ENCODE peak calls at places on chromosomes 11 and 22, in ten cellular contexts. G is H9; N is MCF 10A; R is activated CD4-positive, alpha-beta T cell treated with anti-CD3 and anti-CD28 coated beads, Interleukin-2, amount 10 ng/mL, durations not matched to agents 7 days and 5 days; E is fibroblast of the aortic adventitia; W is mammary epithelial cell; F is upper lobe of right lung; B is activated CD4-positive, alpha-beta memory T cell treated with anti-CD3 and anti-CD28 coated beads, Interleukin-2, amount 10 ng/mL, durations not matched to agents 7 days and 5 days; P is IMR-90; D is ACHN. Q is an unnamed sample.

GRCh38 chr11:20277014-20277413 is 86.5 kb upstream of the HTATIP2 start:
- DNase-seq in G (no peak), N (no peak), R (no peak), E (no peak), W (no peak), F (no peak), B (no peak), P (no peak), D (no peak), Q (no peak)

GRCh38 chr22:29457730-29458129 is 19.3 kb downstream of the RFPL1 start:
- DNase-seq in G (peak), N (peak), R (peak), E (peak), W (peak), F (no peak), B (no peak), P (peak), D (peak), Q (peak)

GRCh38 chr11:46066335-46066734 is 54.9 kb downstream of the PHF21A start:
- DNase-seq in G (no peak), N (peak), R (no peak), E (no peak), W (peak), F (no peak), B (no peak), P (no peak), D (no peak), Q (no peak)

GRCh38 chr22:49203863-49204598 is 623.6 kb downstream of the BRD1 start:
- DNase-seq in G (peak), N (no peak), R (no peak), E (no peak), W (no peak), F (peak), B (no peak), P (no peak), D (no peak), Q (no peak)

GRCh38 chr11:66857927-66858185 is 992 bp downstream of the LRFN4 start:
- DNase-seq in G (peak), N (no peak), R (no peak), E (no peak), W (no peak), F (no peak), B (no peak), P (no peak), D (no peak), Q (no peak)

GRCh38 chr11:61460474-61460881 is 30.6 kb downstream of the SDHAF2 start:
- DNase-seq in G (no peak), N (no peak), R (no peak), E (peak), W (no peak), F (no peak), B (no peak), P (no peak), D (no peak), Q (no peak)

GRCh38 chr11:8282621-8283509 is 19.2 kb upstream of the LMO1 start:
- DNase-seq in G (peak), N (no peak), R (no peak), E (no peak), W (no peak), F (no peak), B (no peak), P (no peak), D (no peak), Q (no peak)

GRCh38 chr22:22753526-22754267 is 109.3 kb downstream of the GGTLC2 start:
- DNase-seq in G (peak), N (peak), R (peak), E (peak), W (peak), F (no peak), B (peak), P (peak), D (peak), Q (peak)

GRCh38 chr22:29030016-29030617 is 31.5 kb downstream of the C22orf31 start:
- DNase-seq in G (no peak), N (peak), R (peak), E (peak), W (peak), F (no peak), B (no peak), P (no peak), D (peak), Q (no peak)